ENCODE peak calls at places on chromosomes 2 and 18, in seven cellular contexts. P is A549, G is IMR-90, H is K562, L is WTC11, N is HepG2, Y is H1. W is an unnamed sample.

GRCh38 chr2:30656079-30656478 is 151.2 kb downstream of the CAPN13 start:
- DNase-seq in P (no peak), G (peak; percentile 71), H (no peak), L (no peak), N (no peak), Y (no peak), W (no peak)

GRCh38 chr2:78455586-78455985 is 569.9 kb upstream of the REG3G start:
- DNase-seq in P (no peak), G (no peak), H (no peak), L (no peak), N (no peak), Y (no peak), W (no peak)

GRCh38 chr2:200335657-200336056 is 29.2 kb downstream of the SPATS2L start:
- DNase-seq in P (peak; percentile 11), G (no peak), H (no peak), L (no peak), N (peak; percentile 31), Y (no peak), W (no peak)

GRCh38 chr2:37523861-37524362 is 147.5 kb downstream of the CDC42EP3 start:
- DNase-seq in P (no peak), G (peak; percentile 82), H (no peak), L (no peak), N (no peak), Y (no peak), W (no peak)

GRCh38 chr2:106197878-106198277 is 3.8 kb upstream of the UXS1 start:
- DNase-seq in P (no peak), G (peak; percentile 92), H (no peak), L (no peak), N (peak; percentile 93), Y (no peak), W (no peak)

GRCh38 chr2:161414385-161415040 is 1.6 kb upstream of the TBR1 start:
- DNase-seq in P (peak; percentile 29), G (peak; percentile 11), H (peak; percentile 32), L (peak; percentile 69), N (peak; percentile 23), Y (peak; percentile 78), W (no peak)

GRCh38 chr2:226911932-226912331 is 76.1 kb downstream of the RHBDD1 start:
- DNase-seq in P (no peak), G (peak; percentile 74), H (no peak), L (no peak), N (no peak), Y (no peak), W (no peak)

GRCh38 chr2:218010838-218011616 is 8.2 kb upstream of the TNS1 start:
- DNase-seq in P (no peak), G (no peak), H (no peak), L (no peak), N (no peak), Y (no peak), W (no peak)

GRCh38 chr2:19362094-19362649 is 3.7 kb upstream of the OSR1 start:
- DNase-seq in P (no peak), G (peak; percentile 50), H (no peak), L (no peak), N (no peak), Y (no peak), W (no peak)

GRCh38 chr18:41923495-41923894 is 31.5 kb upstream of the PIK3C3 start:
- DNase-seq in P (no peak), G (no peak), H (no peak), L (no peak), N (no peak), Y (no peak), W (no peak)

GRCh38 chr18:39149211-39149806 is 1583.7 kb upstream of the CELF4 start:
- DNase-seq in P (no peak), G (no peak), H (no peak), L (no peak), N (no peak), Y (no peak), W (no peak)

GRCh38 chr2:98569197-98569793 is 39.0 kb downstream of the COA5 start:
- DNase-seq in P (peak; percentile 51), G (no peak), H (peak; percentile 85), L (peak; percentile 88), N (peak; percentile 41), Y (peak; percentile 96), W (no peak)

GRCh38 chr2:242032780-242033656 is 163.5 kb downstream of the RTP5 start:
- DNase-seq in P (no peak), G (no peak), H (no peak), L (no peak), N (no peak), Y (no peak), W (no peak)
- TF ChIP-seq USF2 in P (no peak), G (no peak), H (no peak), L (no peak), N (no peak), Y (no peak), W (no peak)

GRCh38 chr18:61870151-61870550 is 22.7 kb downstream of the RNF152 start:
- DNase-seq in P (no peak), G (peak; percentile 92), H (no peak), L (no peak), N (no peak), Y (no peak), W (no peak)
- TF ChIP-seq USF2 in P (no peak), G (peak; percentile 81), H (no peak), L (no peak), N (no peak), Y (no peak), W (no peak)

GRCh38 chr2:197863744-197864143 is 59.4 kb downstream of the PLCL1 start:
- DNase-seq in P (no peak), G (no peak), H (no peak), L (no peak), N (no peak), Y (no peak), W (no peak)

GRCh38 chr2:197858607-197859140 is 54.3 kb downstream of the PLCL1 start:
- DNase-seq in P (no peak), G (no peak), H (no peak), L (no peak), N (no peak), Y (no peak), W (no peak)

GRCh38 chr2:197857708-197858107 is 53.3 kb downstream of the PLCL1 start:
- DNase-seq in P (no peak), G (no peak), H (no peak), L (no peak), N (no peak), Y (no peak), W (no peak)

GRCh38 chr2:197866449-197866848 is 62.1 kb downstream of the PLCL1 start:
- DNase-seq in P (no peak), G (no peak), H (no peak), L (no peak), N (no peak), Y (no peak), W (no peak)

GRCh38 chr2:197862556-197862955 is 58.2 kb downstream of the PLCL1 start:
- DNase-seq in P (no peak), G (no peak), H (no peak), L (no peak), N (no peak), Y (no peak), W (no peak)
- TF ChIP-seq USF2 in P (no peak), G (no peak), H (no peak), L (no peak), N (no peak), Y (no peak), W (no peak)

GRCh38 chr2:203890733-203891132 is 23.2 kb downstream of the CTLA4 start:
- DNase-seq in P (no peak), G (no peak), H (no peak), L (no peak), N (no peak), Y (no peak), W (no peak)

GRCh38 chr2:203892207-203892606 is 24.6 kb downstream of the CTLA4 start:
- DNase-seq in P (no peak), G (no peak), H (no peak), L (no peak), N (no peak), Y (no peak), W (no peak)

GRCh38 chr2:203893386-203893785 is 25.8 kb downstream of the CTLA4 start:
- DNase-seq in P (no peak), G (peak; percentile 24), H (no peak), L (no peak), N (no peak), Y (no peak), W (no peak)

GRCh38 chr2:203893823-203894222 is 26.3 kb downstream of the CTLA4 start:
- DNase-seq in P (no peak), G (no peak), H (no peak), L (no peak), N (no peak), Y (no peak), W (no peak)

GRCh38 chr2:203891474-203891873 is 23.9 kb downstream of the CTLA4 start:
- DNase-seq in P (no peak), G (no peak), H (no peak), L (no peak), N (no peak), Y (no peak), W (no peak)
- TF ChIP-seq USF2 in P (no peak), G (no peak), H (no peak), L (no peak), N (no peak), Y (no peak), W (no peak)

GRCh38 chr2:231277962-231278361 is 79.5 kb downstream of the ARMC9 start:
- DNase-seq in P (no peak), G (no peak), H (no peak), L (no peak), N (no peak), Y (no peak), W (no peak)
- TF ChIP-seq USF2 in P (no peak), G (no peak), H (no peak), L (no peak), N (no peak), Y (no peak), W (no peak)

DNA sequence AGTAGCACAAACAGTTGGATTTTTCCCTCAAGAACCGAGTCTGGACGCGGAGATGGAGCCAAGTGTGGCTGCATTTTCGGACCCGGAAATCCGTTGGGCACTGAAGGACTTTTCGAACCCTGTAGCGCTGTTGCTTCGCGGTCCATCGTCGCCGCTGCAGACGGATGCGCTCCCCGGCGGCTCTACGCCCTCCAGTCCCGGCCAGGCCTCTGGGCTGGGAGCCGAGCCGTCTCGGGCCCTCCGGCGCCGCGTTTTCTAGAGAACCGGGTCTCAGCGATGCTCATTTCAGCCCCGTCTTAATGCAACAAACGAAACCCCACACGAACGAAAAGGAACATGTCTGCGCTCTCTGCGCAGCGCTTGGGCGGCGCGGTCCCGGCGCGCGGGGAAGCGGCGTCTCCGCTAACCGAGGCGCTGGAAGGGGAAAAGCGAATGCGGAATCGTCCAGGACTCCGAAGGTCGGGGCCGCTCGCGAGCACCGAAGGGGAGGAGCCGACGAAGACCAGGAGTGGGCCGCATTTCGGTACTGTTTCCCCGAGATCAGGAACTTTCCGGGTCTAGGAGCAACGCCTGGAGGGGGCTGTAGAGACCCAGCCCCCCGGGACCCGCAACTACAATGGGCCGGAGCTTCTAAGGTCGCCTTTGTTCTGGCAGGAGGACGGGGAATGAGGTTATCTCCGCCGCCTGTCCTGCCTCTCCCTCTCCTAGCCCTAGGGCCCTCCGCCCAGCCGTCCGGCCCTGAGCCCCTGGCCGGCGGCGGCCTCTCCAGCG is 3.2 kb downstream of the EMX1 start:
- DNase-seq in P (no peak), G (peak; percentile 30), H (no peak), L (peak; percentile 73), N (no peak), Y (peak; percentile 81), W (no peak)
- TF ChIP-seq USF2 in P (no peak), G (no peak), H (no peak), L (no peak), N (no peak), Y (no peak), W (no peak)